ENCODE peak calls at places on chromosomes 12 and 14, in four cellular contexts. F is substantia nigra; I is HuH-7; G is naive thymus-derived CD4-positive, alpha-beta T cell. C is an unnamed sample.

GRCh38 chr12:104478396-104479140 is 21.8 kb downstream of the CHST11 start:
- DNase-seq in F (no peak), I (no peak), G (no peak), C (no peak)

GRCh38 chr12:69066420-69067373 is 133.7 kb upstream of the CPM start:
- DNase-seq in F (no peak), I (no peak), G (no peak), C (no peak)

GRCh38 chr12:123905319-123905925 is 67.2 kb downstream of the CCDC92 start:
- DNase-seq in F (peak), I (peak), G (peak), C (peak)

GRCh38 chr12:80627773-80628172 is 79.7 kb upstream of the MYF6 start:
- DNase-seq in F (no peak), I (no peak), G (no peak), C (no peak)

GRCh38 chr12:89889051-89889450 is 180.4 kb upstream of the ATP2B1 start:
- DNase-seq in F (no peak), I (no peak), G (no peak), C (no peak)

GRCh38 chr14:69481815-69482568 is 2.5 kb upstream of the PLEKHD1 start:
- DNase-seq in F (no peak), I (no peak), G (no peak), C (no peak)

GRCh38 chr12:75294338-75294737 is 35.8 kb downstream of the CAPS2 start:
- DNase-seq in F (no peak), I (no peak), G (no peak), C (no peak)

GRCh38 chr12:91189526-91189925 is 6.9 kb upstream of the DCN start:
- DNase-seq in F (no peak), I (no peak), G (no peak), C (no peak)

GRCh38 chr12:22858849-22859569 is 234.0 kb downstream of the ETNK1 start:
- DNase-seq in F (no peak), I (no peak), G (no peak), C (no peak)

GRCh38 chr12:3055712-3056467 is 21.3 kb upstream of the TSPAN9 start:
- DNase-seq in F (no peak), I (no peak), G (no peak), C (no peak)

GRCh38 chr14:77657244-77657643 is 40.8 kb upstream of the SPTLC2 start:
- DNase-seq in F (no peak), I (no peak), G (no peak), C (no peak)